ENCODE peak calls at places on chromosome 11, in seven cellular contexts. One of them, this sample, is unnamed.
A peak's percentile ranks its signal among the peaks of the same experiment; 100 is the strongest.

GRCh38 chr11:37623778-37624177 is 1025.7 kb upstream of the RAG2 start:
- DNase-seq in prostate gland: no peak
- DNase-seq in SK-N-SH: no peak
- DNase-seq in neural crest cell: no peak
- DNase-seq in CD4-positive, alpha-beta T cell: no peak
- DNase-seq in Caco-2: no peak
- DNase-seq in H9: no peak
- DNase-seq in this sample: no peak

GRCh38 chr11:34416746-34417145 is 22.0 kb upstream of the CAT start:
- DNase-seq in prostate gland: no peak
- DNase-seq in SK-N-SH: no peak
- DNase-seq in neural crest cell: no peak
- DNase-seq in CD4-positive, alpha-beta T cell: no peak
- DNase-seq in Caco-2: no peak
- DNase-seq in H9: no peak
- DNase-seq in this sample: no peak

GRCh38 chr11:17502630-17503029 is 26.0 kb upstream of the ABCC8 start:
- DNase-seq in prostate gland: no peak
- DNase-seq in SK-N-SH: no peak
- DNase-seq in neural crest cell: no peak
- DNase-seq in CD4-positive, alpha-beta T cell: no peak
- DNase-seq in Caco-2: no peak
- DNase-seq in H9: no peak
- DNase-seq in this sample: no peak

GRCh38 chr11:3152471-3153110 is 12.5 kb downstream of the OSBPL5 start:
- DNase-seq in prostate gland: no peak
- DNase-seq in SK-N-SH: no peak
- DNase-seq in neural crest cell: no peak
- DNase-seq in CD4-positive, alpha-beta T cell: no peak
- DNase-seq in Caco-2: no peak
- DNase-seq in H9: no peak
- DNase-seq in this sample: no peak

GRCh38 chr11:116840224-116840745 is 2.9 kb upstream of the APOA1 start:
- DNase-seq in prostate gland: no peak
- DNase-seq in SK-N-SH: no peak
- DNase-seq in neural crest cell: no peak
- DNase-seq in CD4-positive, alpha-beta T cell: no peak
- DNase-seq in Caco-2: no peak
- DNase-seq in H9: peak; percentile 50
- DNase-seq in this sample: no peak

GRCh38 chr11:12840871-12841516 is 166.8 kb downstream of the TEAD1 start:
- DNase-seq in prostate gland: no peak
- DNase-seq in SK-N-SH: peak; percentile 33
- DNase-seq in neural crest cell: no peak
- DNase-seq in CD4-positive, alpha-beta T cell: no peak
- DNase-seq in Caco-2: no peak
- DNase-seq in H9: no peak
- DNase-seq in this sample: no peak

GRCh38 chr11:114366331-114367243 is 33.7 kb downstream of the C11orf71 start:
- DNase-seq in prostate gland: no peak
- DNase-seq in SK-N-SH: no peak
- DNase-seq in neural crest cell: no peak
- DNase-seq in CD4-positive, alpha-beta T cell: no peak
- DNase-seq in Caco-2: no peak
- DNase-seq in H9: no peak
- DNase-seq in this sample: no peak

GRCh38 chr11:115530752-115531151 is 26.5 kb upstream of the CADM1 start:
- DNase-seq in prostate gland: no peak
- DNase-seq in SK-N-SH: no peak
- DNase-seq in neural crest cell: no peak
- DNase-seq in CD4-positive, alpha-beta T cell: no peak
- DNase-seq in Caco-2: no peak
- DNase-seq in H9: peak; percentile 81
- DNase-seq in this sample: no peak

GRCh38 chr11:69308936-69309799 is 15.2 kb downstream of the MYEOV start:
- DNase-seq in prostate gland: no peak
- DNase-seq in SK-N-SH: peak; percentile 22
- DNase-seq in neural crest cell: no peak
- DNase-seq in CD4-positive, alpha-beta T cell: no peak
- DNase-seq in Caco-2: peak; percentile 30
- DNase-seq in H9: no peak
- DNase-seq in this sample: no peak

GRCh38 chr11:20671856-20672546 is 2.6 kb downstream of the NELL1 start:
- DNase-seq in prostate gland: no peak
- DNase-seq in SK-N-SH: peak; percentile 67
- DNase-seq in neural crest cell: no peak
- DNase-seq in CD4-positive, alpha-beta T cell: no peak
- DNase-seq in Caco-2: no peak
- DNase-seq in H9: no peak
- DNase-seq in this sample: no peak

GRCh38 chr11:129728571-129728970 is 87.1 kb upstream of the TMEM45B start:
- DNase-seq in prostate gland: no peak
- DNase-seq in SK-N-SH: no peak
- DNase-seq in neural crest cell: no peak
- DNase-seq in CD4-positive, alpha-beta T cell: no peak
- DNase-seq in Caco-2: no peak
- DNase-seq in H9: no peak
- DNase-seq in this sample: no peak

GRCh38 chr11:64863381-64864060 is 14.9 kb downstream of the EHD1 start:
- DNase-seq in prostate gland: no peak
- DNase-seq in SK-N-SH: no peak
- DNase-seq in neural crest cell: no peak
- DNase-seq in CD4-positive, alpha-beta T cell: no peak
- DNase-seq in Caco-2: no peak
- DNase-seq in H9: no peak
- DNase-seq in this sample: no peak

GRCh38 chr11:122287401-122287800 is 171.4 kb upstream of the BLID start:
- DNase-seq in prostate gland: no peak
- DNase-seq in SK-N-SH: no peak
- DNase-seq in neural crest cell: no peak
- DNase-seq in CD4-positive, alpha-beta T cell: no peak
- DNase-seq in Caco-2: no peak
- DNase-seq in H9: peak; percentile 34
- DNase-seq in this sample: no peak

DNA sequence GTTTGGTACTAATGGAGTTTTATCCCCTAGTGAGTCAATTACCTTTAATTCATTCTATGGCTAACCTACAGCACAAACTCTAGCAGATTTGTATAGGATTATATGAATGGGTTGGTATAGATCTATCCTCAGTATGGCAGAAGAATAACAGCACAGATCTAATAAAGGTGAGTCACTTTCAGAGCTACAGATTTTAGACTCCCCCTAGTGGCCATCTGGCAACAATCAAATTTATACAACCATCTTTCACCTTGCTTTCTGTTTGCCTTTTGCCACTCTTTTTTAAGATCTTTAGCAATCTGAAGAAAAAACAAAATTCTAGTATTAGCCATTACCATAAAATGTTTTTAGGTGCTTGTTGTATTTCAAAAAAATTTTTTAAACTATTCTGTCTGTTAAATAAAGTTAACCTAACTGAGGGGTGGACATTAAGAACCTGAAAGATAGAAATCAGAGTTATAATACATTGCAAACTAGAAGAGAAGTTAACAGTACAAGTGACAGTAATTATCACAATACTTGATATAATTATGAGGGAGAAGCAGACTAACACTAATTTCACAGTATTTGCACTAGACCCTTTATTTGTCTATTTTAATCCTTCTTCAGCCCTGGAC is 25.8 kb downstream of the DDIAS start:
- DNase-seq in prostate gland: peak; percentile 38
- DNase-seq in SK-N-SH: peak; percentile 54
- DNase-seq in neural crest cell: no peak
- DNase-seq in CD4-positive, alpha-beta T cell: peak; percentile 30
- DNase-seq in Caco-2: no peak
- DNase-seq in H9: no peak
- DNase-seq in this sample: no peak
- TF ChIP-seq CTCF in prostate gland: peak; percentile 80
- TF ChIP-seq CTCF in SK-N-SH: peak; percentile 92
- TF ChIP-seq CTCF in neural crest cell: peak; percentile 85
- TF ChIP-seq CTCF in CD4-positive, alpha-beta T cell: peak; percentile 97
- TF ChIP-seq CTCF in Caco-2: peak; percentile 88
- TF ChIP-seq CTCF in H9: peak; percentile 86
- TF ChIP-seq CTCF in this sample: peak; percentile 93

GRCh38 chr11:76836613-76837291 is 24.0 kb upstream of the ACER3 start:
- DNase-seq in prostate gland: no peak
- DNase-seq in SK-N-SH: no peak
- DNase-seq in neural crest cell: no peak
- DNase-seq in CD4-positive, alpha-beta T cell: no peak
- DNase-seq in Caco-2: no peak
- DNase-seq in H9: no peak
- DNase-seq in this sample: no peak
- TF ChIP-seq CTCF in prostate gland: no peak
- TF ChIP-seq CTCF in SK-N-SH: no peak
- TF ChIP-seq CTCF in neural crest cell: no peak
- TF ChIP-seq CTCF in CD4-positive, alpha-beta T cell: no peak
- TF ChIP-seq CTCF in Caco-2: peak; percentile 11
- TF ChIP-seq CTCF in H9: no peak
- TF ChIP-seq CTCF in this sample: no peak

DNA sequence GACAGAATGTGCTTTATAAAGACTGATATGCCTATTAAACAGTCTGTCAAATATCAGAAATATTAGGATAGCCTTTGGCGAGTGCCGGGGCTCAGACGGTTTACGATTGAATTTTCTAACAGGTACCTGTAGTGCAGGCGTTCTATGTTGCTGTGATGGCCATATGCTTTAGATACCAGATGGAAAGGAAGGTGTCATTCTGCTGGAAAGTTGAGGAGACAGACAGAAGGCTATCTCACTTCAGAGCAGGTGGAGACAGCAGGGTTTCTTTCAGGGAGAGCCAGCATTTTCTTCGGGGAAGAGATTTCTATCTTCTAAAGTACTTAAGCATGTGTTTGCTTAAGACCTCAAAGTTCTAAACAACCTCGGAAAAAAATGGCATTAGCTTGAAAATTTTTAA is 415.4 kb downstream of the NTM start:
- DNase-seq in prostate gland: no peak
- DNase-seq in SK-N-SH: no peak
- DNase-seq in neural crest cell: no peak
- DNase-seq in CD4-positive, alpha-beta T cell: no peak
- DNase-seq in Caco-2: no peak
- DNase-seq in H9: no peak
- DNase-seq in this sample: no peak
- TF ChIP-seq CTCF in prostate gland: no peak
- TF ChIP-seq CTCF in SK-N-SH: no peak
- TF ChIP-seq CTCF in neural crest cell: no peak
- TF ChIP-seq CTCF in CD4-positive, alpha-beta T cell: no peak
- TF ChIP-seq CTCF in Caco-2: no peak
- TF ChIP-seq CTCF in H9: no peak
- TF ChIP-seq CTCF in this sample: no peak

GRCh38 chr11:900545-900944 is 10.1 kb downstream of the CHID1 start:
- DNase-seq in prostate gland: no peak
- DNase-seq in SK-N-SH: no peak
- DNase-seq in neural crest cell: no peak
- DNase-seq in CD4-positive, alpha-beta T cell: no peak
- DNase-seq in Caco-2: no peak
- DNase-seq in H9: no peak
- DNase-seq in this sample: no peak

GRCh38 chr11:897226-898159 is 13.1 kb downstream of the CHID1 start:
- DNase-seq in prostate gland: no peak
- DNase-seq in SK-N-SH: no peak
- DNase-seq in neural crest cell: no peak
- DNase-seq in CD4-positive, alpha-beta T cell: no peak
- DNase-seq in Caco-2: no peak
- DNase-seq in H9: no peak
- DNase-seq in this sample: no peak

GRCh38 chr11:899724-900123 is 10.9 kb downstream of the CHID1 start:
- DNase-seq in prostate gland: no peak
- DNase-seq in SK-N-SH: no peak
- DNase-seq in neural crest cell: no peak
- DNase-seq in CD4-positive, alpha-beta T cell: no peak
- DNase-seq in Caco-2: no peak
- DNase-seq in H9: no peak
- DNase-seq in this sample: no peak

GRCh38 chr11:898540-899190 is 11.9 kb downstream of the CHID1 start:
- DNase-seq in prostate gland: no peak
- DNase-seq in SK-N-SH: peak; percentile 65
- DNase-seq in neural crest cell: no peak
- DNase-seq in CD4-positive, alpha-beta T cell: no peak
- DNase-seq in Caco-2: no peak
- DNase-seq in H9: no peak
- DNase-seq in this sample: no peak

GRCh38 chr11:898160-898517 is 12.5 kb downstream of the CHID1 start:
- DNase-seq in prostate gland: no peak
- DNase-seq in SK-N-SH: peak; percentile 70
- DNase-seq in neural crest cell: no peak
- DNase-seq in CD4-positive, alpha-beta T cell: no peak
- DNase-seq in Caco-2: no peak
- DNase-seq in H9: peak; percentile 58
- DNase-seq in this sample: no peak
- TF ChIP-seq CTCF in prostate gland: no peak
- TF ChIP-seq CTCF in SK-N-SH: peak; percentile 48
- TF ChIP-seq CTCF in neural crest cell: peak; percentile 44
- TF ChIP-seq CTCF in CD4-positive, alpha-beta T cell: no peak
- TF ChIP-seq CTCF in Caco-2: peak; percentile 49
- TF ChIP-seq CTCF in H9: peak; percentile 41
- TF ChIP-seq CTCF in this sample: no peak

GRCh38 chr11:81655351-81655750 is 1078.3 kb downstream of the FAM181B start:
- DNase-seq in prostate gland: no peak
- DNase-seq in SK-N-SH: no peak
- DNase-seq in neural crest cell: no peak
- DNase-seq in CD4-positive, alpha-beta T cell: no peak
- DNase-seq in Caco-2: no peak
- DNase-seq in H9: no peak
- DNase-seq in this sample: no peak

DNA sequence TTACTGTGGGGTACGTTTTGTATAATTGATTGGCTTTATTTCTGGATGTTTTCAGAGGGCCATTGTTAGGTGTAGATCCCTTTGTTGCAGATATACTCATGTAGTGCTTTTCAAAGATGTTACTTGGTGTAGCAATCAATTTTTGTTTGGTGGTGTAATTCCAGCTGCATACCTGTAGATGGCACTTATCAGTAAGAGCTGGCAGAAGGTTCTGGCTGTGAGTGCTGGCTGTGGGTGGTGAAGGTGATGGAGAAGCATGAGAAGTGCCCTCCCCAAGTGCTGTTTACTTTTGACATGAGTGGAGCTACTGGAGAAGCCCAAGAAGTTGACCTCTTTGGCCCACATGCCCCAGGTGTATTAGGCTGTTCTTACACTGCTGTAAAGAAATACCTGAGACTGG is 1074.9 kb downstream of the FAM181B start:
- DNase-seq in prostate gland: no peak
- DNase-seq in SK-N-SH: peak; percentile 10
- DNase-seq in neural crest cell: no peak
- DNase-seq in CD4-positive, alpha-beta T cell: no peak
- DNase-seq in Caco-2: peak; percentile 47
- DNase-seq in H9: peak; percentile 42
- DNase-seq in this sample: no peak
- TF ChIP-seq CTCF in prostate gland: no peak
- TF ChIP-seq CTCF in SK-N-SH: peak; percentile 58
- TF ChIP-seq CTCF in neural crest cell: peak; percentile 59
- TF ChIP-seq CTCF in CD4-positive, alpha-beta T cell: no peak
- TF ChIP-seq CTCF in Caco-2: peak; percentile 74
- TF ChIP-seq CTCF in H9: peak; percentile 66
- TF ChIP-seq CTCF in this sample: no peak

GRCh38 chr11:75350743-75351540 is 519 bp downstream of the ARRB1 start:
- DNase-seq in prostate gland: peak; percentile 44
- DNase-seq in SK-N-SH: peak; percentile 67
- DNase-seq in neural crest cell: no peak
- DNase-seq in CD4-positive, alpha-beta T cell: no peak
- DNase-seq in Caco-2: no peak
- DNase-seq in H9: peak; percentile 70
- DNase-seq in this sample: peak; percentile 42
- TF ChIP-seq CTCF in prostate gland: no peak
- TF ChIP-seq CTCF in SK-N-SH: peak; percentile 13
- TF ChIP-seq CTCF in neural crest cell: peak; percentile 23
- TF ChIP-seq CTCF in CD4-positive, alpha-beta T cell: no peak
- TF ChIP-seq CTCF in Caco-2: peak; percentile 42
- TF ChIP-seq CTCF in H9: peak; percentile 46
- TF ChIP-seq CTCF in this sample: no peak

GRCh38 chr11:43021466-43021865 is 290.3 kb upstream of the API5 start:
- DNase-seq in prostate gland: no peak
- DNase-seq in SK-N-SH: peak; percentile 41
- DNase-seq in neural crest cell: peak; percentile 18
- DNase-seq in CD4-positive, alpha-beta T cell: no peak
- DNase-seq in Caco-2: peak; percentile 39
- DNase-seq in H9: peak; percentile 31
- DNase-seq in this sample: no peak
- TF ChIP-seq CTCF in prostate gland: no peak
- TF ChIP-seq CTCF in SK-N-SH: no peak
- TF ChIP-seq CTCF in neural crest cell: peak; percentile 58
- TF ChIP-seq CTCF in CD4-positive, alpha-beta T cell: no peak
- TF ChIP-seq CTCF in Caco-2: peak; percentile 62
- TF ChIP-seq CTCF in H9: peak; percentile 53
- TF ChIP-seq CTCF in this sample: no peak